ENCODE peak calls at places on chromosomes 4 and X, in seven cellular contexts. P is EL, F is breast epithelium, B is MV-4-11, Z is NCI-H460, V is HTR-8/SVneo, Q is RKO. M is an unnamed sample.

GRCh38 chrX:45771560-45772340 is 571.1 kb upstream of the DIPK2B start:
- DNase-seq in Z (no peak), P (peak; percentile 77), V (no peak), F (no peak), B (peak; percentile 60), Q (peak; percentile 89), M (no peak)

GRCh38 chr4:185513489-185514181 is 21.7 kb downstream of the PDLIM3 start:
- DNase-seq in P (no peak), B (peak; percentile 87), F (no peak), Q (no peak), V (no peak), Z (peak; percentile 17), M (no peak)

GRCh38 chrX:63686878-63687714 is 97.9 kb downstream of the ARHGEF9 start:
- DNase-seq in F (no peak), V (peak; percentile 0), Z (peak; percentile 52), P (peak; percentile 59), Q (peak; percentile 68), B (peak; percentile 2), M (peak; percentile 3)

GRCh38 chr4:109870061-109870460 is 22.2 kb downstream of the LRIT3 start:
- DNase-seq in B (no peak), F (no peak), V (no peak), Z (no peak), P (no peak), Q (no peak), M (no peak)

GRCh38 chrX:14352511-14352910 is 176.8 kb upstream of the GLRA2 start:
- DNase-seq in V (no peak), F (no peak), Q (no peak), Z (no peak), B (no peak), P (peak; percentile 38), M (no peak)

GRCh38 chr4:1033840-1034551 is 22.6 kb downstream of the FGFRL1 start:
- DNase-seq in B (no peak), F (no peak), Z (no peak), Q (no peak), V (no peak), P (no peak), M (no peak)

GRCh38 chr4:111323496-111323895 is 700.6 kb upstream of the PITX2 start:
- DNase-seq in V (peak; percentile 34), B (no peak), Z (no peak), F (no peak), Q (no peak), P (peak; percentile 87), M (no peak)

GRCh38 chr4:153114771-153115321 is 89.4 kb upstream of the TRIM2 start:
- DNase-seq in P (peak; percentile 82), F (no peak), Q (peak; percentile 52), V (no peak), Z (peak; percentile 25), B (no peak), M (peak; percentile 69)

GRCh38 chrX:154748712-154749339 is 2.1 kb downstream of the GAB3 start:
- DNase-seq in F (no peak), P (peak; percentile 56), V (no peak), Z (peak; percentile 69), B (peak; percentile 58), Q (peak; percentile 71), M (no peak)

GRCh38 chrX:51155566-51155965 is 177.1 kb upstream of the NUDT10 start:
- DNase-seq in B (no peak), Q (no peak), V (no peak), F (no peak), Z (no peak), P (no peak), M (no peak)

GRCh38 chrX:15739886-15740285 is 1.8 kb downstream of the CA5B start:
- DNase-seq in Q (no peak), P (no peak), F (no peak), Z (no peak), V (no peak), B (no peak), M (no peak)

GRCh38 chrX:94400488-94400887 is 726.5 kb downstream of the FAM133A start:
- DNase-seq in V (no peak), Z (peak; percentile 1), B (no peak), F (no peak), Q (no peak), P (no peak), M (no peak)

GRCh38 chr4:66575024-66575696 is 904.9 kb upstream of the EPHA5 start:
- DNase-seq in V (peak; percentile 41), Q (peak; percentile 80), B (no peak), F (no peak), P (peak; percentile 86), Z (peak; percentile 33), M (no peak)

GRCh38 chr4:38769441-38770210 is 13.2 kb downstream of the TLR10 start:
- DNase-seq in F (no peak), V (no peak), P (no peak), B (no peak), Z (no peak), Q (no peak), M (no peak)

GRCh38 chr4:41399191-41399590 is 138.8 kb upstream of the LIMCH1 start:
- DNase-seq in B (no peak), F (no peak), Q (no peak), V (no peak), P (peak; percentile 71), Z (no peak), M (no peak)

GRCh38 chr4:184769285-184769825 is 35.5 kb upstream of the CENPU start:
- DNase-seq in Z (no peak), V (no peak), Q (no peak), B (no peak), P (no peak), F (no peak), M (no peak)